ENCODE peak calls at places on chromosomes 4 and X, in six cellular contexts. F is body of pancreas; U is CD8-positive, alpha-beta T cell; E is heart left ventricle; J is foreskin keratinocyte; R is stimulated activated naive B cell treated with anti-CD40 and anti-IgM and Interleukin-4, amounts not matched to agents 10 μg/mL and 1 μg/mL and 100 μg/mL, for 72 hours. V is an unnamed sample.

GRCh38 chrX:45830343-45830742 is 629.7 kb upstream of the DIPK2B start:
- ATAC-seq in F (no peak), U (no peak), E (no peak), J (no peak), R (no peak), V (peak)

GRCh38 chrX:13387656-13388421 is 68.0 kb upstream of the ATXN3L start:
- ATAC-seq in F (no peak), U (no peak), E (peak), J (peak), R (peak), V (peak)

GRCh38 chrX:96372313-96373046 is 312.2 kb upstream of the DIAPH2 start:
- ATAC-seq in F (peak), U (no peak), E (peak), J (peak), R (no peak), V (no peak)

GRCh38 chrX:44997888-44998287 is 124.9 kb downstream of the KDM6A start:
- ATAC-seq in F (no peak), U (no peak), E (no peak), J (no peak), R (peak), V (no peak)

GRCh38 chr4:129355529-129355928 is 259.6 kb downstream of the C4orf33 start:
- ATAC-seq in F (no peak), U (no peak), E (peak), J (peak), R (no peak), V (no peak)

GRCh38 chr4:6225469-6225868 is 25.1 kb upstream of the JAKMIP1 start:
- ATAC-seq in F (no peak), U (no peak), E (no peak), J (peak), R (no peak), V (no peak)

GRCh38 chrX:108036298-108036973 is 8.4 kb upstream of the VSIG1 start:
- ATAC-seq in F (peak), U (no peak), E (no peak), J (peak), R (no peak), V (peak)

GRCh38 chrX:40646489-40647306 is 663 bp downstream of the CXorf38 start:
- ATAC-seq in F (peak), U (peak), E (peak), J (peak), R (peak), V (peak)

GRCh38 chr4:184459413-184459812 is 14.9 kb downstream of the IRF2 start:
- ATAC-seq in F (no peak), U (peak), E (no peak), J (peak), R (peak), V (no peak)

GRCh38 chrX:42131856-42132255 is 208.5 kb upstream of the CASK start:
- ATAC-seq in F (no peak), U (no peak), E (peak), J (peak), R (no peak), V (peak)

GRCh38 chr4:148445071-148445902 is 3.1 kb upstream of the NR3C2 start:
- ATAC-seq in F (peak), U (peak), E (peak), J (no peak), R (peak), V (peak)

GRCh38 chr4:52028970-52029369 is 8.8 kb upstream of the LRRC66 start:
- ATAC-seq in F (no peak), U (no peak), E (no peak), J (peak), R (no peak), V (no peak)

GRCh38 chrX:72430405-72430968 is 124.8 kb upstream of the CITED1 start:
- ATAC-seq in F (no peak), U (no peak), E (peak), J (no peak), R (no peak), V (no peak)

GRCh38 chrX:37786666-37787337 is 6.9 kb downstream of the CYBB start:
- ATAC-seq in F (no peak), U (no peak), E (no peak), J (no peak), R (peak), V (peak)

GRCh38 chr4:9804918-9805317 is 23.5 kb downstream of the DRD5 start:
- ATAC-seq in F (no peak), U (no peak), E (no peak), J (peak), R (no peak), V (peak)

GRCh38 chrX:153374426-153374825 is 26.7 kb downstream of the PNMA6E start:
- ATAC-seq in F (no peak), U (no peak), E (no peak), J (no peak), R (no peak), V (no peak)

GRCh38 chrX:7771788-7772438 is 71.1 kb upstream of the VCX start:
- ATAC-seq in F (no peak), U (no peak), E (no peak), J (no peak), R (no peak), V (no peak)

GRCh38 chr4:166252487-166253402 is 379.7 kb downstream of the TLL1 start:
- ATAC-seq in F (no peak), U (no peak), E (no peak), J (peak), R (no peak), V (no peak)

GRCh38 chrX:107537815-107538214 is 88.4 kb downstream of the FRMPD3 start:
- ATAC-seq in F (no peak), U (no peak), E (no peak), J (peak), R (no peak), V (peak)

GRCh38 chrX:150450519-150451177 is 87.5 kb downstream of the MAMLD1 start:
- ATAC-seq in F (no peak), U (no peak), E (no peak), J (peak), R (no peak), V (no peak)

GRCh38 chr4:27684501-27685077 is 823.9 kb downstream of the STIM2 start:
- ATAC-seq in F (peak), U (no peak), E (peak), J (peak), R (peak), V (peak)

GRCh38 chrX:20294284-20294683 is 27.6 kb upstream of the RPS6KA3 start:
- ATAC-seq in F (no peak), U (no peak), E (no peak), J (no peak), R (no peak), V (no peak)

GRCh38 chr4:102620697-102621497 is 119.7 kb downstream of the NFKB1 start:
- ATAC-seq in F (peak), U (peak), E (peak), J (peak), R (peak), V (peak)

GRCh38 chr4:48909697-48910096 is 3.1 kb upstream of the OCIAD2 start:
- ATAC-seq in F (no peak), U (no peak), E (peak), J (peak), R (no peak), V (peak)

GRCh38 chr4:6765703-6766102 is 16.8 kb upstream of the KIAA0232 start:
- ATAC-seq in F (no peak), U (no peak), E (no peak), J (no peak), R (no peak), V (no peak)

GRCh38 chrX:66023726-66024467 is 16.0 kb downstream of the VSIG4 start:
- ATAC-seq in F (no peak), U (no peak), E (no peak), J (no peak), R (peak), V (no peak)

GRCh38 chr4:111046811-111047210 is 423.9 kb upstream of the PITX2 start:
- ATAC-seq in F (no peak), U (no peak), E (no peak), J (no peak), R (no peak), V (no peak)

GRCh38 chr4:112895785-112896184 is 153.7 kb upstream of the ANK2 start:
- ATAC-seq in F (no peak), U (no peak), E (peak), J (peak), R (no peak), V (no peak)

GRCh38 chr4:3821580-3822229 is 55.5 kb downstream of the ADRA2C start:
- ATAC-seq in F (peak), U (no peak), E (peak), J (no peak), R (no peak), V (peak)

GRCh38 chr4:38815879-38816782 is 11.5 kb upstream of the TLR1 start:
- ATAC-seq in F (no peak), U (no peak), E (peak), J (no peak), R (peak), V (no peak)

GRCh38 chr4:164536829-164537228 is 217.1 kb upstream of the SMIM31 start:
- ATAC-seq in F (no peak), U (no peak), E (no peak), J (peak), R (no peak), V (peak)

GRCh38 chr4:122978109-122978508 is 55.7 kb upstream of the NUDT6 start:
- ATAC-seq in F (no peak), U (no peak), E (no peak), J (no peak), R (no peak), V (no peak)

GRCh38 chrX:77740376-77740905 is 45.6 kb downstream of the ATRX start:
- ATAC-seq in F (no peak), U (no peak), E (no peak), J (no peak), R (peak), V (no peak)

GRCh38 chr4:53861856-53862610 is 202.4 kb downstream of the CHIC2 start:
- ATAC-seq in F (peak), U (no peak), E (peak), J (peak), R (no peak), V (no peak)

GRCh38 chr4:168501407-168501806 is 4.6 kb downstream of the PALLD start:
- ATAC-seq in F (peak), U (no peak), E (no peak), J (no peak), R (no peak), V (peak)

GRCh38 chr4:2721586-2721985 is 34.5 kb downstream of the TNIP2 start:
- ATAC-seq in F (no peak), U (no peak), E (no peak), J (no peak), R (no peak), V (no peak)

GRCh38 chrX:38937926-38938325 is 136.7 kb downstream of the MID1IP1 start:
- ATAC-seq in F (peak), U (no peak), E (no peak), J (no peak), R (no peak), V (no peak)

GRCh38 chr4:54783402-54784110 is 125.8 kb downstream of the KIT start:
- ATAC-seq in F (no peak), U (no peak), E (peak), J (no peak), R (no peak), V (no peak)

GRCh38 chrX:110341189-110342035 is 17.2 kb upstream of the RTL9 start:
- ATAC-seq in F (no peak), U (no peak), E (no peak), J (peak), R (peak), V (no peak)